ENCODE peak calls at places on chromosomes 5 and 9, in five cellular contexts. One of them, this sample, is unnamed.

GRCh38 chr9:119252671-119253299 is 116.5 kb downstream of the BRINP1 start:
- DNase-seq in activated CD8-positive, alpha-beta T cell treated with anti-CD3 and anti-CD28 coated beads for 36 hours: no peak
- DNase-seq in HFF-Myc: no peak
- DNase-seq in CD4-positive, CD25-positive, alpha-beta regulatory T cell: no peak
- DNase-seq in activated CD4-positive, alpha-beta T cell treated with anti-CD3 and anti-CD28 coated beads, Interleukin-2, amount 50 U/mL, for 1 hour: no peak
- DNase-seq in this sample: no peak

GRCh38 chr5:118506453-118506852 is 481.9 kb downstream of the DTWD2 start:
- DNase-seq in activated CD8-positive, alpha-beta T cell treated with anti-CD3 and anti-CD28 coated beads for 36 hours: no peak
- DNase-seq in HFF-Myc: no peak
- DNase-seq in CD4-positive, CD25-positive, alpha-beta regulatory T cell: no peak
- DNase-seq in activated CD4-positive, alpha-beta T cell treated with anti-CD3 and anti-CD28 coated beads, Interleukin-2, amount 50 U/mL, for 1 hour: no peak
- DNase-seq in this sample: no peak

GRCh38 chr5:153953411-153953810 is 85.3 kb downstream of the FAM114A2 start:
- DNase-seq in activated CD8-positive, alpha-beta T cell treated with anti-CD3 and anti-CD28 coated beads for 36 hours: no peak
- DNase-seq in HFF-Myc: no peak
- DNase-seq in CD4-positive, CD25-positive, alpha-beta regulatory T cell: no peak
- DNase-seq in activated CD4-positive, alpha-beta T cell treated with anti-CD3 and anti-CD28 coated beads, Interleukin-2, amount 50 U/mL, for 1 hour: no peak
- DNase-seq in this sample: no peak

GRCh38 chr9:33750307-33750838 is 45.0 kb upstream of the PRSS3 start:
- DNase-seq in activated CD8-positive, alpha-beta T cell treated with anti-CD3 and anti-CD28 coated beads for 36 hours: no peak
- DNase-seq in HFF-Myc: no peak
- DNase-seq in CD4-positive, CD25-positive, alpha-beta regulatory T cell: no peak
- DNase-seq in activated CD4-positive, alpha-beta T cell treated with anti-CD3 and anti-CD28 coated beads, Interleukin-2, amount 50 U/mL, for 1 hour: no peak
- DNase-seq in this sample: no peak

GRCh38 chr5:1760656-1761452 is 38.8 kb downstream of the MRPL36 start:
- DNase-seq in activated CD8-positive, alpha-beta T cell treated with anti-CD3 and anti-CD28 coated beads for 36 hours: no peak
- DNase-seq in HFF-Myc: no peak
- DNase-seq in CD4-positive, CD25-positive, alpha-beta regulatory T cell: no peak
- DNase-seq in activated CD4-positive, alpha-beta T cell treated with anti-CD3 and anti-CD28 coated beads, Interleukin-2, amount 50 U/mL, for 1 hour: no peak
- DNase-seq in this sample: no peak

GRCh38 chr5:111953351-111954127 is 196.5 kb upstream of the NREP start:
- DNase-seq in activated CD8-positive, alpha-beta T cell treated with anti-CD3 and anti-CD28 coated beads for 36 hours: no peak
- DNase-seq in HFF-Myc: no peak
- DNase-seq in CD4-positive, CD25-positive, alpha-beta regulatory T cell: no peak
- DNase-seq in activated CD4-positive, alpha-beta T cell treated with anti-CD3 and anti-CD28 coated beads, Interleukin-2, amount 50 U/mL, for 1 hour: no peak
- DNase-seq in this sample: no peak

GRCh38 chr5:59790399-59791130 is 103.0 kb downstream of the PDE4D start:
- DNase-seq in activated CD8-positive, alpha-beta T cell treated with anti-CD3 and anti-CD28 coated beads for 36 hours: peak
- DNase-seq in HFF-Myc: no peak
- DNase-seq in CD4-positive, CD25-positive, alpha-beta regulatory T cell: no peak
- DNase-seq in activated CD4-positive, alpha-beta T cell treated with anti-CD3 and anti-CD28 coated beads, Interleukin-2, amount 50 U/mL, for 1 hour: no peak
- DNase-seq in this sample: no peak

GRCh38 chr5:110371011-110371724 is 355.3 kb downstream of the TMEM232 start:
- DNase-seq in activated CD8-positive, alpha-beta T cell treated with anti-CD3 and anti-CD28 coated beads for 36 hours: no peak
- DNase-seq in HFF-Myc: no peak
- DNase-seq in CD4-positive, CD25-positive, alpha-beta regulatory T cell: no peak
- DNase-seq in activated CD4-positive, alpha-beta T cell treated with anti-CD3 and anti-CD28 coated beads, Interleukin-2, amount 50 U/mL, for 1 hour: no peak
- DNase-seq in this sample: no peak

GRCh38 chr9:94993821-94994165 is 267.3 kb downstream of the AOPEP start:
- DNase-seq in activated CD8-positive, alpha-beta T cell treated with anti-CD3 and anti-CD28 coated beads for 36 hours: no peak
- DNase-seq in HFF-Myc: no peak
- DNase-seq in CD4-positive, CD25-positive, alpha-beta regulatory T cell: no peak
- DNase-seq in activated CD4-positive, alpha-beta T cell treated with anti-CD3 and anti-CD28 coated beads, Interleukin-2, amount 50 U/mL, for 1 hour: no peak
- DNase-seq in this sample: no peak

GRCh38 chr5:177478711-177479646 is 5.5 kb upstream of the DBN1 start:
- DNase-seq in activated CD8-positive, alpha-beta T cell treated with anti-CD3 and anti-CD28 coated beads for 36 hours: peak
- DNase-seq in HFF-Myc: no peak
- DNase-seq in CD4-positive, CD25-positive, alpha-beta regulatory T cell: no peak
- DNase-seq in activated CD4-positive, alpha-beta T cell treated with anti-CD3 and anti-CD28 coated beads, Interleukin-2, amount 50 U/mL, for 1 hour: no peak
- DNase-seq in this sample: peak

GRCh38 chr5:131221888-131222287 is 42.0 kb upstream of the CDC42SE2 start:
- DNase-seq in activated CD8-positive, alpha-beta T cell treated with anti-CD3 and anti-CD28 coated beads for 36 hours: no peak
- DNase-seq in HFF-Myc: no peak
- DNase-seq in CD4-positive, CD25-positive, alpha-beta regulatory T cell: no peak
- DNase-seq in activated CD4-positive, alpha-beta T cell treated with anti-CD3 and anti-CD28 coated beads, Interleukin-2, amount 50 U/mL, for 1 hour: no peak
- DNase-seq in this sample: no peak

GRCh38 chr5:168946363-168946762 is 354.6 kb downstream of the SLIT3 start:
- DNase-seq in activated CD8-positive, alpha-beta T cell treated with anti-CD3 and anti-CD28 coated beads for 36 hours: peak
- DNase-seq in HFF-Myc: no peak
- DNase-seq in CD4-positive, CD25-positive, alpha-beta regulatory T cell: no peak
- DNase-seq in activated CD4-positive, alpha-beta T cell treated with anti-CD3 and anti-CD28 coated beads, Interleukin-2, amount 50 U/mL, for 1 hour: no peak
- DNase-seq in this sample: no peak

GRCh38 chr9:110687497-110687896 is 18.9 kb downstream of the MUSK start:
- DNase-seq in activated CD8-positive, alpha-beta T cell treated with anti-CD3 and anti-CD28 coated beads for 36 hours: no peak
- DNase-seq in HFF-Myc: no peak
- DNase-seq in CD4-positive, CD25-positive, alpha-beta regulatory T cell: no peak
- DNase-seq in activated CD4-positive, alpha-beta T cell treated with anti-CD3 and anti-CD28 coated beads, Interleukin-2, amount 50 U/mL, for 1 hour: no peak
- DNase-seq in this sample: no peak

GRCh38 chr9:93230185-93230584 is 46.2 kb downstream of the WNK2 start:
- DNase-seq in activated CD8-positive, alpha-beta T cell treated with anti-CD3 and anti-CD28 coated beads for 36 hours: no peak
- DNase-seq in HFF-Myc: no peak
- DNase-seq in CD4-positive, CD25-positive, alpha-beta regulatory T cell: no peak
- DNase-seq in activated CD4-positive, alpha-beta T cell treated with anti-CD3 and anti-CD28 coated beads, Interleukin-2, amount 50 U/mL, for 1 hour: no peak
- DNase-seq in this sample: no peak

GRCh38 chr5:28408186-28408585 is 1369.8 kb upstream of the CDH9 start:
- DNase-seq in activated CD8-positive, alpha-beta T cell treated with anti-CD3 and anti-CD28 coated beads for 36 hours: no peak
- DNase-seq in HFF-Myc: no peak
- DNase-seq in CD4-positive, CD25-positive, alpha-beta regulatory T cell: no peak
- DNase-seq in activated CD4-positive, alpha-beta T cell treated with anti-CD3 and anti-CD28 coated beads, Interleukin-2, amount 50 U/mL, for 1 hour: no peak
- DNase-seq in this sample: no peak

GRCh38 chr9:97382099-97382718 is 29.7 kb upstream of the TDRD7 start:
- DNase-seq in activated CD8-positive, alpha-beta T cell treated with anti-CD3 and anti-CD28 coated beads for 36 hours: no peak
- DNase-seq in HFF-Myc: no peak
- DNase-seq in CD4-positive, CD25-positive, alpha-beta regulatory T cell: no peak
- DNase-seq in activated CD4-positive, alpha-beta T cell treated with anti-CD3 and anti-CD28 coated beads, Interleukin-2, amount 50 U/mL, for 1 hour: no peak
- DNase-seq in this sample: no peak

GRCh38 chr5:153902026-153902425 is 136.7 kb downstream of the FAM114A2 start:
- DNase-seq in activated CD8-positive, alpha-beta T cell treated with anti-CD3 and anti-CD28 coated beads for 36 hours: no peak
- DNase-seq in HFF-Myc: no peak
- DNase-seq in CD4-positive, CD25-positive, alpha-beta regulatory T cell: no peak
- DNase-seq in activated CD4-positive, alpha-beta T cell treated with anti-CD3 and anti-CD28 coated beads, Interleukin-2, amount 50 U/mL, for 1 hour: no peak
- DNase-seq in this sample: no peak

GRCh38 chr5:15650266-15650665 is 150.3 kb downstream of the FBXL7 start:
- DNase-seq in activated CD8-positive, alpha-beta T cell treated with anti-CD3 and anti-CD28 coated beads for 36 hours: no peak
- DNase-seq in HFF-Myc: no peak
- DNase-seq in CD4-positive, CD25-positive, alpha-beta regulatory T cell: no peak
- DNase-seq in activated CD4-positive, alpha-beta T cell treated with anti-CD3 and anti-CD28 coated beads, Interleukin-2, amount 50 U/mL, for 1 hour: no peak
- DNase-seq in this sample: no peak